ENCODE peak calls at places on chromosomes 16 and 17, in five cellular contexts. L, I, A, C and X are unnamed samples.

GRCh38 chr17:39889200-39889599 is 21.2 kb downstream of the ZPBP2 start:
- DNase-seq in L (no peak), I (no peak), A (no peak), C (no peak), X (no peak)

GRCh38 chr16:86987746-86988670 is 329.2 kb downstream of the C16orf95 start:
- DNase-seq in L (no peak), I (no peak), A (no peak), C (no peak), X (no peak)

GRCh38 chr16:89491974-89492687 is 1.8 kb upstream of the ANKRD11 start:
- DNase-seq in L (no peak), I (no peak), A (no peak), C (no peak), X (no peak)

GRCh38 chr17:59332890-59333377 is 1.5 kb downstream of the YPEL2 start:
- DNase-seq in L (no peak), I (no peak), A (no peak), C (peak), X (peak)

GRCh38 chr17:80773243-80773991 is 218.2 kb upstream of the CHMP6 start:
- DNase-seq in L (no peak), I (no peak), A (peak), C (peak), X (peak)

GRCh38 chr16:53626161-53626560 is 77.5 kb downstream of the RPGRIP1L start:
- DNase-seq in L (no peak), I (no peak), A (no peak), C (no peak), X (no peak)

GRCh38 chr17:66920965-66921364 is 43.5 kb upstream of the CACNG4 start:
- DNase-seq in L (no peak), I (no peak), A (no peak), C (no peak), X (no peak)

GRCh38 chr17:31825961-31826691 is 32.9 kb downstream of the COPRS start:
- DNase-seq in L (no peak), I (no peak), A (no peak), C (peak), X (no peak)

GRCh38 chr17:3012926-3013581 is 50.4 kb downstream of the OR1D5 start:
- DNase-seq in L (peak), I (peak), A (no peak), C (peak), X (peak)

GRCh38 chr17:4188076-4188475 is 45.1 kb downstream of the CYB5D2 start:
- DNase-seq in L (no peak), I (no peak), A (no peak), C (no peak), X (no peak)

GRCh38 chr16:3012246-3012645 is 477 bp upstream of the CLDN9 start:
- DNase-seq in L (no peak), I (no peak), A (peak), C (no peak), X (no peak)

GRCh38 chr17:40091691-40092397 is 8.5 kb downstream of the NR1D1 start:
- DNase-seq in L (no peak), I (peak), A (no peak), C (no peak), X (no peak)

GRCh38 chr17:75289832-75290337 is 652 bp upstream of the SLC25A19 start:
- DNase-seq in L (peak), I (peak), A (no peak), C (peak), X (peak)

GRCh38 chr16:67935096-67935401 is 1.6 kb downstream of the PSMB10 start:
- DNase-seq in L (no peak), I (no peak), A (no peak), C (no peak), X (no peak)

GRCh38 chr17:80071116-80071980 is 30.0 kb upstream of the GAA start:
- DNase-seq in L (no peak), I (no peak), A (peak), C (peak), X (peak)

GRCh38 chr17:47729486-47729885 is 3.5 kb upstream of the TBX21 start:
- DNase-seq in L (no peak), I (no peak), A (no peak), C (no peak), X (no peak)

GRCh38 chr17:31672161-31672819 is 186.8 kb downstream of the COPRS start:
- DNase-seq in L (no peak), I (no peak), A (no peak), C (no peak), X (no peak)

GRCh38 chr17:56909742-56910508 is 3.9 kb downstream of the TRIM25 start:
- DNase-seq in L (no peak), I (no peak), A (no peak), C (no peak), X (peak)

GRCh38 chr17:35742496-35742895 is 10.5 kb downstream of the GAS2L2 start:
- DNase-seq in L (no peak), I (no peak), A (no peak), C (no peak), X (no peak)

GRCh38 chr17:51121620-51122472 is 1.2 kb upstream of the SPAG9 start:
- DNase-seq in L (peak), I (peak), A (no peak), C (peak), X (peak)

GRCh38 chr16:69176033-69176780 is 10.8 kb upstream of the SNTB2 start:
- DNase-seq in L (no peak), I (no peak), A (no peak), C (peak), X (no peak)

GRCh38 chr17:4741544-4741943 is 1.8 kb upstream of the CXCL16 start:
- DNase-seq in L (no peak), I (no peak), A (no peak), C (no peak), X (no peak)

GRCh38 chr17:10166181-10166935 is 32.0 kb downstream of the GAS7 start:
- DNase-seq in L (no peak), I (no peak), A (no peak), C (peak), X (no peak)

GRCh38 chr17:11925271-11926021 is 71.8 kb downstream of the ZNF18 start:
- DNase-seq in L (no peak), I (no peak), A (no peak), C (no peak), X (no peak)

GRCh38 chr17:31548709-31549108 is 157.2 kb downstream of the RAB11FIP4 start:
- DNase-seq in L (no peak), I (no peak), A (no peak), C (no peak), X (no peak)

GRCh38 chr17:21286066-21286770 is 1.7 kb downstream of the MAP2K3 start:
- DNase-seq in L (no peak), I (no peak), A (peak), C (peak), X (peak)